ENCODE peak calls at places on chromosomes 13 and 19, in seven cellular contexts. B is OCI-LY7, O is H9, C is Karpas-422, D is PC-9, Z is HCT116, T is GM23338. E is an unnamed sample.

GRCh38 chr19:11649941-11650340 is 52.7 kb downstream of the ZNF627 start:
- DNase-seq in C (no peak), D (no peak), B (no peak), Z (no peak), O (no peak), T (no peak), E (no peak)

GRCh38 chr19:10260141-10260584 is 8.1 kb downstream of the MRPL4 start:
- DNase-seq in Z (peak; percentile 23), B (no peak), T (no peak), D (no peak), O (no peak), C (peak; percentile 55), E (peak; percentile 68)

GRCh38 chr19:42185281-42185680 is 32.2 kb downstream of the DEDD2 start:
- DNase-seq in D (no peak), C (no peak), O (no peak), Z (no peak), T (no peak), B (peak; percentile 70), E (no peak)

GRCh38 chr19:34494601-34495000 is 13.0 kb downstream of the WTIP start:
- DNase-seq in C (no peak), O (no peak), Z (no peak), B (no peak), D (no peak), T (no peak), E (no peak)

GRCh38 chr13:46295531-46296464 is 84.1 kb downstream of the LRRC63 start:
- DNase-seq in T (no peak), O (no peak), B (peak; percentile 69), C (peak; percentile 47), D (no peak), Z (no peak), E (peak; percentile 9)

GRCh38 chr13:77062097-77062496 is 35.1 kb upstream of the FBXL3 start:
- DNase-seq in Z (no peak), D (no peak), C (no peak), O (no peak), T (no peak), B (no peak), E (no peak)

GRCh38 chr19:45046355-45046754 is 7.5 kb downstream of the CLASRP start:
- DNase-seq in Z (no peak), O (no peak), T (no peak), D (no peak), B (no peak), C (no peak), E (no peak)

GRCh38 chr19:18571564-18572344 is at the start of gene UBA52:
- DNase-seq in Z (peak; percentile 96), T (peak; percentile 99), B (peak; percentile 99), C (peak; percentile 99), D (peak; percentile 99), O (peak; percentile 99), E (peak; percentile 76)

GRCh38 chr13:50140742-50141659 is 125.8 kb downstream of the KCNRG start:
- DNase-seq in Z (no peak), T (peak; percentile 75), C (no peak), O (no peak), D (no peak), B (no peak), E (no peak)
- H3K4me2 ChIP-seq in Z (no peak overlapping the region), T (peak overlapping the region; percentile 60), C (no peak overlapping the region), O (peak overlapping the region; percentile 13), D (no peak overlapping the region), B (peak overlapping the region; percentile 39), E (no peak overlapping the region)

DNA sequence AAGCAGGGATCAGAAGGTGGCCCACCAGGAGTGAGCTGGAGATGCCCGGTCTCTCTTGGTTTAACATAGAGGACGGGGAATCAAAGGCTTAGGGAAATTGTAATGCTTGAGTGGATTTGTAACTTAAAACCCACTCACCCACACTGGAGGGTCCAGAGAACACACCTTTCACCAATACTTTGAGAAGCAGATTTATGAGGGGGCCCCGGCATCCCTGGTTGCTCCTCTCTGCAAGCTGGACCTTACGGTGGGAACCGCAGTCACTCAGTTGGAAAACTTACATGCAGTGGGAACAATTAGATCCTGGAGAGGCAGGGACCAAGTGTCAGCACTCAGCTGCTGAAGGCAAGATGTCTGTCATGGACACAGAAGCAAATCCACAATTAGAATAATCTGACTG is 20.5 kb downstream of the PPP5C start:
- DNase-seq in C (no peak), D (no peak), Z (no peak), B (no peak), T (no peak), O (no peak), E (no peak)
- H4K20me1 ChIP-seq in C (peaks cover 20% of the 10 kb centered on the region), D (peaks cover 3% of the 10 kb centered on the region), Z (no peaks in the 10 kb centered on the region), B (peaks cover 16% of the 10 kb centered on the region), T (peaks cover 18% of the 10 kb centered on the region), O (no peaks in the 10 kb centered on the region), E (peaks cover 16% of the 10 kb centered on the region)

DNA sequence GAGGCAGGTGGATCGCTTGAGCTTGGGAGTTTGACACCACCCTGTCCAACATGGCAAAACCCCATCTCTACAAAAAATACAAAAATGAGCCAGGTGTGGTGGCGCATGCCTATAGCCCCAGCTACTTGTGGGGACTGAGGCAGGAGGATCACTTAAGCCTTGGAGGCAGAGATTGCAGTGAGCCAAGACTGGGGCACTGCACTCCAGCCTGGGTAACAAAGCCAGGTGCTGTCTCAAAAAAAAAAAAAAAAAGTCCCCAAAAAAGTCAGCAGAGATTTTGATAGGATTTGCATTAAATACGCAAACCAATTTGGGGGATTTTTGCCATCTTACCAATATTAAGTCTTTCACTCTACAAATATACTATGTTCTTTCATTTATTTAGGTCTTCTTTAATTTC is 21.7 kb upstream of the RPL21 start:
- DNase-seq in D (no peak), Z (no peak), B (no peak), C (peak; percentile 43), O (no peak), T (no peak), E (no peak)
- H3K4me2 ChIP-seq in D (no peak overlapping the region), Z (no peak overlapping the region), B (peak overlapping the region; percentile 36), C (no peak overlapping the region), O (no peak overlapping the region), T (no peak overlapping the region), E (no peak overlapping the region)

GRCh38 chr19:1445932-1446712 is 3.8 kb upstream of the APC2 start:
- DNase-seq in O (no peak), C (peak; percentile 41), T (peak; percentile 75), B (no peak), D (peak; percentile 61), Z (no peak), E (no peak)

GRCh38 chr19:1447565-1447903 is 2.4 kb upstream of the APC2 start:
- DNase-seq in D (no peak), O (no peak), T (no peak), B (no peak), C (peak; percentile 40), Z (no peak), E (no peak)

GRCh38 chr19:1449467-1450442 is at the start of gene APC2:
- DNase-seq in Z (no peak), B (peak; percentile 75), O (peak; percentile 83), T (peak; percentile 95), D (no peak), C (peak; percentile 89), E (no peak)

GRCh38 chr19:1446713-1447564 is 3.0 kb upstream of the APC2 start:
- DNase-seq in O (peak; percentile 57), Z (no peak), T (peak; percentile 68), C (peak; percentile 53), D (no peak), B (no peak), E (no peak)

DNA sequence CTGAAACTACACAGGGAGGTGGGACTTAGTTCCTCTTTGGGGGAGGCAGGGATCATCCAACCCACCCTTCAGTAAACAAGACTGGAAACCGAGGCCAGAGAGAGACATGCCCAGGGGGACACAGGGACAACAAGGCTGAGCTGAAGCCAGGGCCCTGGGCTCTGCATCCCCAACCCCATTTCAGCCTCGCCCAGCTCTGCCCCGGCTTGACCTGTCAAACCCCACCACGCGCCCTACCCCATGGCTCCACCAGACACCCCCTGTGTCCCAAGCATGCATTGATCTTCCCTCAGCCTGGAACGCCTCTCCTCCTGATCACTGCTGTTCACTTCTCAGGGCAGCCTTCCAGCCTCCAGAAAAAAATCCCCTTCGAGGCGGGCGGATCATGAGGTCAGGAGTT is 2.0 kb upstream of the APC2 start:
- DNase-seq in C (no peak), D (no peak), Z (no peak), B (no peak), T (no peak), O (no peak), E (no peak)
- H4K20me1 ChIP-seq in C (peaks cover 14% of the 10 kb centered on the region), D (no peaks in the 10 kb centered on the region), Z (no peaks in the 10 kb centered on the region), B (no peaks in the 10 kb centered on the region), T (no peaks in the 10 kb centered on the region), O (no peaks in the 10 kb centered on the region), E (peaks cover 4% of the 10 kb centered on the region)

GRCh38 chr13:26011996-26012688 is 39.7 kb downstream of the SHISA2 start:
- DNase-seq in T (peak; percentile 57), O (no peak), B (no peak), D (no peak), Z (no peak), C (no peak), E (no peak)

GRCh38 chr13:26007261-26007765 is 44.5 kb downstream of the SHISA2 start:
- DNase-seq in Z (no peak), C (no peak), D (no peak), T (no peak), B (no peak), O (no peak), E (no peak)

GRCh38 chr13:26011208-26011573 is 40.6 kb downstream of the SHISA2 start:
- DNase-seq in Z (no peak), O (no peak), C (no peak), B (no peak), D (no peak), T (no peak), E (no peak)

GRCh38 chr13:26010487-26011207 is 41.2 kb downstream of the SHISA2 start:
- DNase-seq in T (no peak), D (no peak), Z (no peak), B (no peak), C (no peak), O (no peak), E (no peak)

DNA sequence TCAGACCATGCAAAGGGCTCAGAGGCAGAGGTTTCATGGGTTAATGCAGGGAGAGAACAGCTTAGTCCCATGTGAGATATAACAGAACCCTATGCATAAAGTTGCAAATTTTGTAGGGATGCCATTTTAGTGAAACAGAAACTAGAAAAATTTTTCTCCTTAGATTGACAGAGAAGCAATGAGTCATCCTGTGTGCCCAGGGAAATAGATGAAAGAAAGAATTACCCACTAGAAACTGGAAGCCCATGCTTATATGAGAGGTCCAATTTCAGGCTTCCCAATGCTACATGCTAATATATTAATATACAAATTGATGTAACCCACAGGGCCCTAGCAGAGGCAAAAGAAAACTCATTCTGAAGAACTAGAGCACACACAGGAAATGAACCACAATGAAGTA is 44.0 kb downstream of the SHISA2 start:
- DNase-seq in B (no peak), C (no peak), D (no peak), O (no peak), T (no peak), Z (no peak), E (no peak)
- H3K4me2 ChIP-seq in B (no peak overlapping the region), C (no peak overlapping the region), D (no peak overlapping the region), O (no peak overlapping the region), T (no peak overlapping the region), Z (no peak overlapping the region), E (no peak overlapping the region)

DNA sequence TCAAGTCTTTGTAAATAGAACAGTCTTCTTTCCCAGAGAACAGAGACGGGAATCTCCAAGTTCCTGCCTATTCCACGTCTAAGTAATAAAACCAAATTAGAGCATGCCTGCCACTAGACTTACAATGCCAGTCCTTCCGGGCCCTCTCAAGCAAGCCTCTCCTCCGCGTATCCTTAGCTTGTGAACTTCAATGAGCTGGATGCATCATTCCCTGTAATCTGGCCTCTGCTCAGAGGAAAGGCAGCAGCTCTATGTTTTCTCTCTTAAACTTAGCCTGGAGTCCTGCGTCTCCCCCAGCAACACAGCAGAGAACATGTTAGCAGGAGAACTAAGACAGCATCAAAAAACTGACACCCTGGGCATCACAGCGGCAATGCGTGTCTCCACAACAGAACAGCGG is 8.2 kb downstream of the NALCN start:
- DNase-seq in O (no peak), B (no peak), C (no peak), T (no peak), D (no peak), Z (no peak), E (no peak)
- H4K20me1 ChIP-seq in O (no peaks in the 10 kb centered on the region), B (no peaks in the 10 kb centered on the region), C (no peaks in the 10 kb centered on the region), T (no peaks in the 10 kb centered on the region), D (no peaks in the 10 kb centered on the region), Z (no peaks in the 10 kb centered on the region), E (no peaks in the 10 kb centered on the region)

E was measured in keratinocyte.